ENCODE peak calls at places on chromosomes 4 and X, in seven cellular contexts. U is epithelial cell of esophagus, S is GM12864, V is HCT116, Q is DND-41, B is GM12865, L is transverse colon. M is an unnamed sample.

GRCh38 chrX:129139837-129140679 is 383.2 kb downstream of the SMARCA1 start:
- DNase-seq in U (no peak), V (no peak), S (no peak), Q (no peak), B (no peak), L (no peak), M (peak)

GRCh38 chrX:39418132-39418935 is 617.1 kb downstream of the MID1IP1 start:
- DNase-seq in V (no peak), S (no peak), U (no peak), B (no peak), L (no peak), Q (no peak), M (no peak)

GRCh38 chrX:72037601-72038000 is 94.1 kb downstream of the RTL5 start:
- DNase-seq in B (no peak), Q (no peak), U (no peak), V (no peak), S (no peak), L (no peak), M (no peak)

GRCh38 chr4:78057600-78058560 is 757 bp downstream of the FRAS1 start:
- DNase-seq in V (no peak), Q (no peak), B (peak), L (peak), U (peak), S (no peak), M (peak)

GRCh38 chr4:121814756-121815155 is 8.9 kb downstream of the CCNA2 start:
- DNase-seq in U (no peak), S (no peak), B (no peak), Q (no peak), V (no peak), L (no peak), M (no peak)

GRCh38 chr4:52076731-52077130 is 25.6 kb downstream of the SPATA18 start:
- DNase-seq in U (no peak), B (no peak), Q (no peak), V (no peak), S (no peak), L (no peak), M (no peak)

GRCh38 chr4:141130947-141131545 is 2.2 kb downstream of the RNF150 start:
- DNase-seq in L (no peak), S (no peak), B (no peak), U (no peak), Q (no peak), V (no peak), M (no peak)

GRCh38 chrX:91414710-91415109 is 19.9 kb upstream of the PABPC5 start:
- DNase-seq in B (no peak), Q (no peak), L (no peak), U (no peak), S (no peak), V (no peak), M (no peak)

GRCh38 chr4:102308032-102308799 is 37.1 kb downstream of the SLC39A8 start:
- DNase-seq in V (no peak), B (no peak), U (peak), S (no peak), L (no peak), Q (peak), M (no peak)

GRCh38 chr4:16967722-16968121 is 69.3 kb upstream of the LDB2 start:
- DNase-seq in U (no peak), L (peak), B (no peak), V (no peak), Q (no peak), S (no peak), M (peak)

GRCh38 chr4:164596927-164597326 is 157.0 kb upstream of the SMIM31 start:
- DNase-seq in S (no peak), V (no peak), L (no peak), B (no peak), U (peak), Q (no peak), M (no peak)

GRCh38 chr4:113355550-113356371 is 306.3 kb downstream of the ANK2 start:
- DNase-seq in Q (peak), S (peak), V (peak), U (peak), L (peak), B (peak), M (peak)

GRCh38 chr4:120865985-120866384 is 56.5 kb downstream of the PRDM5 start:
- DNase-seq in B (peak), Q (no peak), V (no peak), U (peak), S (no peak), L (no peak), M (no peak)

GRCh38 chrX:2385224-2385623 is 115.6 kb downstream of the DHRSX start:
- DNase-seq in B (no peak), U (peak), L (no peak), V (peak), S (no peak), Q (no peak), M (peak)

GRCh38 chrX:98548550-98548949 is 1664.8 kb downstream of the RPA4 start:
- DNase-seq in V (no peak), S (no peak), U (no peak), Q (no peak), L (no peak), B (no peak), M (no peak)

GRCh38 chr4:1535926-1536578 is 129.8 kb upstream of the NKX1-1 start:
- DNase-seq in U (no peak), S (no peak), L (no peak), B (no peak), Q (no peak), V (no peak), M (no peak)

GRCh38 chr4:73007526-73008100 is 61.9 kb downstream of the COX18 start:
- DNase-seq in Q (no peak), V (no peak), U (no peak), B (no peak), L (no peak), S (no peak), M (no peak)

GRCh38 chrX:65697173-65697572 is 29.7 kb downstream of the MSN start:
- DNase-seq in V (no peak), B (no peak), Q (peak), S (no peak), L (no peak), U (no peak), M (peak)

GRCh38 chr4:63302792-63303191 is 1106.5 kb downstream of the TECRL start:
- DNase-seq in U (no peak), S (no peak), V (no peak), Q (no peak), B (no peak), L (no peak), M (no peak)

GRCh38 chrX:153922286-153922573 is 3.8 kb downstream of the ARHGAP4 start:
- DNase-seq in U (no peak), B (no peak), L (no peak), Q (no peak), V (no peak), S (no peak), M (no peak)

GRCh38 chr4:123597586-123597985 is 201.0 kb downstream of the SPRY1 start:
- DNase-seq in B (no peak), Q (no peak), S (no peak), U (peak), L (no peak), V (no peak), M (peak)

GRCh38 chr4:186621959-186622553 is 66.7 kb upstream of the MTNR1A start:
- DNase-seq in Q (no peak), L (no peak), B (no peak), V (no peak), S (no peak), U (peak), M (peak)

GRCh38 chr4:66906314-66906713 is 639.0 kb downstream of the CENPC start:
- DNase-seq in B (no peak), S (no peak), L (no peak), U (no peak), V (no peak), Q (no peak), M (no peak)

GRCh38 chr4:28686618-28687017 is 1826.0 kb downstream of the STIM2 start:
- DNase-seq in B (peak), U (peak), S (no peak), L (peak), Q (no peak), V (peak), M (peak)

GRCh38 chrX:150873616-150874015 is 24.9 kb downstream of the CD99L2 start:
- DNase-seq in Q (no peak), B (peak), U (peak), S (no peak), V (peak), L (no peak), M (peak)

GRCh38 chr4:108788731-108789130 is 25.9 kb upstream of the ETNPPL start:
- DNase-seq in U (no peak), B (no peak), V (no peak), S (no peak), L (no peak), Q (no peak), M (no peak)

GRCh38 chrX:84729809-84730208 is 227.6 kb upstream of the HDX start:
- DNase-seq in B (peak), V (no peak), U (peak), S (peak), Q (peak), L (no peak), M (peak)

GRCh38 chrX:16573781-16574180 is 76.2 kb upstream of the S100G start:
- DNase-seq in S (no peak), B (no peak), Q (no peak), L (no peak), V (no peak), U (peak), M (peak)

GRCh38 chr4:85598936-85599335 is 124.0 kb downstream of the ARHGAP24 start:
- DNase-seq in U (no peak), S (no peak), V (no peak), B (no peak), L (no peak), Q (no peak), M (no peak)

GRCh38 chr4:172657112-172657511 is 511.5 kb upstream of the GALNT7 start:
- DNase-seq in V (no peak), B (no peak), Q (no peak), S (no peak), U (no peak), L (no peak), M (no peak)

GRCh38 chrX:134172588-134173259 is 64.3 kb upstream of the CCDC160 start:
- DNase-seq in V (no peak), U (no peak), L (peak), S (no peak), Q (peak), B (no peak), M (peak)

GRCh38 chr4:184388106-184388505 is 86.2 kb downstream of the IRF2 start:
- DNase-seq in U (no peak), S (no peak), B (no peak), L (no peak), Q (no peak), V (no peak), M (no peak)

DNA sequence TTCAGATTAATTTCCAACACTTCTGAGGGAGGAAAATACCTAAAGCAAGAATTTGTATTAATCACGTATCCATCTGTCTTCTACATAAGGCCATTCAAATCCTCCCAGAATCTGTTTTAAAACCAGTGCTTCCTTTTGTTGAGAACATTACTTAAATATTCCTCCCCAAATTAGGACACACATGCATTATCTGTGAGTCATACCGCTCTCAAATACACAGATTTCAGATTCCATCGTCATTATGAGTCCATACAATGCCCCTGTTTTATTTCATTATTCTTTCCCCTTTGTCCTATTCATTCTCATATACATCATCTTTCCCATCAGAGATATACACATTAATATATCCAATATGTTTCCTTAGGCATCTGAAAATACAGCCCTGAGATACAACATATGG is 57.3 kb upstream of the PRSS12 start:
- DNase-seq in V (no peak), L (no peak), B (no peak), Q (no peak), S (no peak), U (peak), M (peak)
- H3K4me3 ChIP-seq in V (no peak), L (no peak), B (no peak), Q (no peak), S (no peak), U (no peak), M (no peak)

DNA sequence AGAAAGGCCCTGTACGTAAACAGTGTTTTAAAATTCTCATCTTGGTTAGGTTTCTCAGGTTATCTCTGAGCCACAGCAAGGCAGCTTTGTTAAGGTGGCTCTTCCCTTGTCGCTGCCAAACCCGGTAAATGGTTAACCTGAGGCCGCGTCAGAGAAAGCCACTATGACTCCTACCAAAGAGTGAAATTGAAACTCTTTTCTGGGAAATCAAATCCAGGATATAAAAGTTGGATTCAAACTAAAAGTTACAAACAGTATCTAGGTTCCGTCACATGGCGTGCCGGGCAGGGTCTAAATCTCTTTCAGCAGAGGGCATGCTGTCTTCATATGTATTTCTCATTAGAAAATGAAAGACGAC is 433 bp downstream of the MMAA start:
- DNase-seq in Q (no peak), U (peak), L (peak), V (peak), B (peak), S (peak), M (no peak)
- TF ChIP-seq CTCF in Q (no peak), U (no peak), L (no peak), V (no peak), B (no peak), S (no peak), M (no peak)

DNA sequence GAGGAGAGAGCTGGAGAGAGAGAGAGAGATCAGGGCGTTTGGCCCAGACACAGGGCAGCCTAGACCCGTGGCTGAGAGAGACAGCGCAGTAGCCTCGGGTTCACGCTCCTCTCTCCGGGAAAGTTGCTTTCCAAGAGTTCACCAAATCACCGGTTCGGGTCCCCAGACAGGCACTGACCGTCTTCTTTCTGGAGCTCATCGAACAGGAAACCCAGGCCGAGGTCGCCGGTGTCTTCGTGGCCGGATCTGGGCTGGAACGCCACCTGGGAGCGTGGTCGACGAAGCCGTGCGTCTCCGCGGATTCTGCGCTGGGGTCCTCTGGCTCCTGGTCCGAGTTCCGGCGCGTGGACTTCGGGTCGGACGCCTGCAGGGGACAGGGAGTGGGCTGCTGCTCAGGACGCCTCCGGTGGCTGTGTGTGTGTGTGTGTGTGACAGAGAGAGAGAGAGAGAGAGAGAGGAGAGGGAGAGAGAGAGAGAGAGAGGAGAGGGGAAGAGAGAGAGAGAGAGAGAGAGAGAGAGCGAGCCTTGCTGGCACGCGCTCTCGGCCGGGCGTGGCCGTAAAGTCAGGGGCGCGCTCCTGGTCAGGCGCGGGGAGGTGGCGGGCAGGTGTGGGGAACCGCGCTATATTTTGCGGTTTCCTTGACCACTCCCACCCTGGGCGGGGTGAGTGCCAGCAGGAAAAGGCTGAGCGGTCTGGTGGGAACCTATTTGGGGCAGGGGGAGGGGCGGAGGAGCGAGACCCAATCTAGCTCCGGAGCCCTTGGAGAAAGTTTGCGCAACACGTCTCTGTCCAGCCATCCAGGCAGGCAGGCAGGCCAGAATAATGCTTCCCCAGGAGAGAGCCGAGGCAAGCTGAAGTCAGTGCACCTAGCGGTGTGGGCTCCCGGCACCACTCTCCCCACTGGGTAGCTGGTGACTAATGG is 62.1 kb downstream of the RHOXF2B start:
- DNase-seq in V (no peak), U (peak), L (no peak), S (no peak), B (no peak), Q (no peak), M (no peak)
- H3K4me3 ChIP-seq in V (no peak), U (no peak), L (no peak), S (no peak), B (peak), Q (no peak), M (no peak)

GRCh38 chr4:129167640-129168260 is 71.8 kb downstream of the C4orf33 start:
- DNase-seq in L (no peak), B (no peak), V (no peak), Q (no peak), S (no peak), U (peak), M (no peak)
- TF ChIP-seq CTCF in L (no peak), B (no peak), V (no peak), Q (no peak), S (no peak), U (no peak), M (peak)

M was measured in astrocyte of the spinal cord.